ENCODE peak calls at places on chromosomes 1 and 21, in four cellular contexts. C is endodermal cell, K is type B pancreatic cell, S is GM06990. J is an unnamed sample.

GRCh38 chr1:108533351-108534083 is 26.4 kb upstream of the EEIG2 start:
- DNase-seq in S (peak), C (peak), K (no peak), J (no peak)

GRCh38 chr1:193806079-193807048 is 620.0 kb upstream of the B3GALT2 start:
- DNase-seq in K (no peak), S (no peak), C (no peak), J (no peak)

GRCh38 chr1:5718716-5719632 is 273.3 kb downstream of the NPHP4 start:
- DNase-seq in K (no peak), C (peak), S (no peak), J (no peak)

GRCh38 chr1:112514901-112515300 is 6.1 kb downstream of the WNT2B start:
- DNase-seq in S (no peak), K (no peak), C (no peak), J (no peak)

GRCh38 chr1:12511516-12512468 is 106.2 kb downstream of the DHRS3 start:
- DNase-seq in S (no peak), C (no peak), K (no peak), J (no peak)

GRCh38 chr1:218967836-218968235 is 205.8 kb upstream of the LYPLAL1 start:
- DNase-seq in K (no peak), S (no peak), C (no peak), J (no peak)

GRCh38 chr1:117820694-117821381 is 108.6 kb downstream of the GDAP2 start:
- DNase-seq in K (no peak), S (no peak), C (no peak), J (no peak)

GRCh38 chr1:115531806-115532359 is 109.9 kb upstream of the VANGL1 start:
- DNase-seq in K (no peak), S (no peak), C (no peak), J (no peak)

GRCh38 chr21:44878053-44878982 is 4.8 kb upstream of the PTTG1IP start:
- DNase-seq in C (no peak), S (no peak), K (no peak), J (no peak)

GRCh38 chr1:203289281-203289981 is 15.9 kb upstream of the BTG2 start:
- DNase-seq in C (peak), S (peak), K (no peak), J (no peak)

GRCh38 chr1:156797212-156797871 is 19.3 kb downstream of the SH2D2A start:
- DNase-seq in K (no peak), S (no peak), C (peak), J (no peak)

GRCh38 chr1:248622491-248623106 is 12.3 kb downstream of the OR2T11 start:
- DNase-seq in C (no peak), K (no peak), S (peak), J (no peak)

GRCh38 chr1:41975850-41976569 is 57.3 kb upstream of the HIVEP3 start:
- DNase-seq in C (no peak), K (no peak), S (no peak), J (no peak)

GRCh38 chr1:151716771-151717631 is at the start of gene CELF3:
- DNase-seq in C (peak), K (no peak), S (no peak), J (no peak)

GRCh38 chr1:178126790-178127189 is 32.9 kb downstream of the RASAL2 start:
- DNase-seq in S (peak), C (no peak), K (no peak), J (no peak)

GRCh38 chr1:41784516-41785279 is 134.0 kb downstream of the HIVEP3 start:
- DNase-seq in C (no peak), S (no peak), K (no peak), J (no peak)

GRCh38 chr1:78226784-78227183 is 181.0 kb downstream of the GIPC2 start:
- DNase-seq in S (no peak), C (no peak), K (no peak), J (no peak)

GRCh38 chr1:22333516-22334121 is 118.0 kb upstream of the ZBTB40 start:
- DNase-seq in K (no peak), C (no peak), S (no peak), J (no peak)

GRCh38 chr1:107724648-107725047 is 240.3 kb downstream of the VAV3 start:
- DNase-seq in C (no peak), S (no peak), K (no peak), J (no peak)

GRCh38 chr1:50978852-50979781 is 9.1 kb downstream of the CDKN2C start:
- DNase-seq in C (peak), S (no peak), K (no peak), J (no peak)

GRCh38 chr1:92838519-92838918 is 6.7 kb downstream of the RPL5 start:
- DNase-seq in K (no peak), S (no peak), C (no peak), J (no peak)

GRCh38 chr1:5390497-5390896 is 601.7 kb downstream of the NPHP4 start:
- DNase-seq in S (no peak), C (no peak), K (no peak), J (no peak)

GRCh38 chr1:183209533-183210158 is 23.6 kb downstream of the LAMC2 start:
- DNase-seq in S (peak), K (no peak), C (no peak), J (no peak)

GRCh38 chr1:218460367-218460766 is 115.2 kb downstream of the TGFB2 start:
- DNase-seq in S (no peak), K (no peak), C (peak), J (no peak)

GRCh38 chr1:9069324-9070100 is at the start of gene SLC2A5:
- DNase-seq in S (peak), C (no peak), K (no peak), J (no peak)

GRCh38 chr1:177700856-177701255 is 269.0 kb downstream of the SEC16B start:
- DNase-seq in C (no peak), K (no peak), S (no peak), J (no peak)

GRCh38 chr1:15282810-15283474 is 35.9 kb downstream of the FHAD1 start:
- DNase-seq in K (no peak), C (peak), S (no peak), J (no peak)

GRCh38 chr21:42683371-42684108 is 30.1 kb downstream of the PDE9A start:
- DNase-seq in C (no peak), S (no peak), K (no peak), J (no peak)

GRCh38 chr1:16246961-16247360 is 10.0 kb upstream of the CPLANE2 start:
- DNase-seq in C (no peak), S (no peak), K (no peak), J (no peak)

GRCh38 chr1:114336360-114336759 is 174.6 kb downstream of the TRIM33 start:
- DNase-seq in K (no peak), C (no peak), S (no peak), J (no peak)

GRCh38 chr1:222618880-222619321 is 1.0 kb downstream of the MIA3 start:
- DNase-seq in C (peak), K (no peak), S (peak), J (no peak)

GRCh38 chr1:65434760-65435159 is 14.3 kb downstream of the LEPR start:
- DNase-seq in K (no peak), C (peak), S (no peak), J (no peak)

GRCh38 chr1:65435987-65436386 is 15.5 kb downstream of the LEPR start:
- DNase-seq in K (no peak), C (no peak), S (no peak), J (no peak)

GRCh38 chr1:65431111-65431705 is 10.7 kb downstream of the LEPR start:
- DNase-seq in K (no peak), C (no peak), S (no peak), J (no peak)

GRCh38 chr1:65432918-65433317 is 12.4 kb downstream of the LEPR start:
- DNase-seq in S (no peak), C (peak), K (no peak), J (no peak)

DNA sequence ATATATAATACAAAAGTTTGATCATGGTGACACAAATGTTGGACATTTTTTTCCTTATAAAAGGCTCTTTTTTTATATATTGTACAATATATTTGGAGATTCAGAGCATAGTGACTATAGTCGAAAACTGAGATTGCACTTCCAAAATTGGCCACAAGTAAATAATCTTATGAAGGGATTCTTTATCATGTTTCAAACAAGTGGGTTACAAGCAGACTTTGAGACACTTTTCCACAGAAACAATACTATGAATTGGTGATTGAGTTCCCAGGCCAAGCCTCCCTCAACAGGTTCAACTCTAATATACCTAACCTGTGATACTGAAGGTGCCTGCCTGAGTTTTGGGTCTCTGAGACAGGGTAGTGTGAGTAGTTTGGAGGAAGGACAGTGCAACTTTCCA is 13.8 kb downstream of the LEPR start:
- DNase-seq in K (no peak), C (no peak), S (no peak), J (no peak)
- TF ChIP-seq CTCF in K (peak), C (peak), S (no peak), J (peak)

DNA sequence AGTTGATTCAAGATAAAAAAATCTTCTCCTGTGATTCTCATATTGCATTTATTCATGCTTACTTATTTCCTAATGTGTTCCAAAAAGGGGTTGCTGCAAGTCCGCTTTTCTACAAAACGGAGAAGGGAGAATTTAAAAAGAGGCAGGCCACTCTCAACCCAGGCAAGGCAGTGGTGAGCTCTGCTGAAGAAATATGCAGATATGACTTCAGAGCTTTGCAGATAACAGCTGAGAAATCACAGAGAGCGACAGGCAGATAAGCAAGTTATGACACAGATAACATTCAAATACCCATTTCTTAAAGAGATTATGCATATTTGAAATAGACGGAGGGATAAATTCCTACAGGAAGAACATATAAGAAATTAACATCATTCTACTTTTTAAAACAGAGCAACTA is 79.9 kb downstream of the TBX19 start:
- DNase-seq in C (no peak), K (no peak), S (no peak), J (no peak)
- TF ChIP-seq CTCF in C (no peak), K (no peak), S (no peak), J (no peak)

GRCh38 chr1:76035053-76035452 is 39.5 kb upstream of the ST6GALNAC3 start:
- DNase-seq in S (no peak), C (no peak), K (no peak), J (no peak)
- TF ChIP-seq CTCF in S (no peak), C (peak), K (peak), J (peak)

GRCh38 chr1:230207598-230207997 is 140.6 kb downstream of the GALNT2 start:
- DNase-seq in K (no peak), C (no peak), S (no peak), J (no peak)
- TF ChIP-seq CTCF in K (no peak), C (no peak), S (no peak), J (no peak)

DNA sequence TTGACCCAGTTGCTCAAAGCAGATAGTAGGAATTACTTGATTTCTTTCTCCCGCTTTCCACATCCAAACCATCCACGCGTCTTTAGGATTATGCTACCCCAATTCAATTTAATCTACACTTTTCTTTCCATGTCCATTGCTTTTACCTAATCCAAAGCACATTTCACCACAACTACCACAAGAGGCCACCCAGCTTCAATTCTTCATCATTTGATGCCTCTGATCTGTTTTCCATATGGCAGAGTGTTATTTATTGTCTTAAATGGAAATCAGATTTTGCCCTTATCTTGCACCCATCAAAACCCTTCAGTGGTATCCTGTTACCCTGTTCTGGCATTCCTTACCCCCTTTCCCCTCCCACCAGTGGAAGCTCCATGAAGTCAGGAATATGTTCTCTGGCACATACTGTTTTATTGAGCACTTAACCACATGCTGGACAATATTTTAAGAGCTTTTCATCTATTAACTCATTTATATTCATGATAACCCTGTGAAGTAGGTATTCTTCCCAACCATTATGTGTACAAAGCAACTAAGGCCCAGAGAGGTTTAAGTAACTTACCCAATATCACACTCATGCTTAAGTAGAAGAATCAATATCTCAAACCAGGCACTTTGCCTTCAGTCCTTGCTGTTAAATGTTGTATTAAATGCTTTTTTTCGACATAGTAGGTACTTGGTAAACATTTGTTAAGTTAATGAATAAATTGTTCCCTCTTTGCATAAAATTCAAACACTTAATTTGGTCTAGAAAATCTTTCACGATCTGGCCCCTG is 34.6 kb downstream of the CLIC4 start:
- DNase-seq in C (no peak), S (no peak), K (no peak), J (no peak)
- TF ChIP-seq CTCF in C (no peak), S (no peak), K (no peak), J (no peak)

DNA sequence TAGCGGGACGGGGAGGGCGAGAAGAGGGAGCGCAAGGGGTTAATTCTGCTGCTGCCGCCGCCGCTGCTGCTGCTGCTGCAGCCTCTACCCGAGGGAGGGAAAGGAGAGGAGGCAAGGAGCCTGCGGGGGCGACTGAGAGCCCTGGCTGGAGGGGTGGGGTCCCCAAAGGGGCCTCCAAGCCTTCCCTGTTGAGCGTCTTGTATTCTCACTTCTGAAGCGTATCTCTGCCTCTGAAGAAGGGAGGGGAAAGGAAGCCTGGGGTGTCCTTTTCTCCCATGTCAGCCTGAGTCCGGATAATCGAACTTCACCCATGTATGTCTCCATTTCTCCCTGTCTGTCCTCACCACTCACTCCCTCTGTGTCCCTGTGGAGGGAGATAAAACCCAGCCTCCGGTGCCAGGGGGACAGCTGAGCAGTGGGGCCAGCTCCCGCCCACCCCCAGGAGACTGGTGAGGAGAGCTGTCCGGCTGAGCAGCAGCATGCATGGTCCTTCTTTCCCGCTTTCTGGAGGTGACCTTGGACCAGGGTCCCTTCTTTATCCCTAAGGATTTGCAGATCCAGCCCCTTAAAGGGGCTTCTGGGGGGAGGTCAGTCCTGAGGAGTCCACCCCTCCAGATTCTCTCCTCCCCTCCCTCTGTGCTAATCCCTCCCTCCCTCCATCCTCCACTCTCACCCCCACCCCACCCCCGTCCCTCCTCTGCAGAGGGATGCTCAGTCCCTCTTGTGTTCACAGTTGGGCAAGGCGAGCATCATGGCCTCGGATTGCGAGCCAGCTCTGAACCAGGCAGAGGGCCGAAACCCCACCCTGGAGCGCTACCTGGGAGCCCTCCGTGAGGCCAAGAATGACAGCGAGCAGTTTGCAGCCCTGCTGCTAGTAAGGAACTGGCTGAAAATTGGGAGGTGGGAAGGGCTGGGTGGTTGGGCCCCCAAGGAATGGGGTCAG is 1.0 kb downstream of the NCDN start:
- DNase-seq in C (peak), K (no peak), S (no peak), J (no peak)
- TF ChIP-seq CTCF in C (peak), K (no peak), S (no peak), J (peak)

GRCh38 chr1:101238041-101238515 is 1.3 kb downstream of the S1PR1 start:
- DNase-seq in K (no peak), S (peak), C (peak), J (no peak)

GRCh38 chr1:101238681-101239094 is 1.9 kb downstream of the S1PR1 start:
- DNase-seq in S (peak), C (peak), K (peak), J (peak)

GRCh38 chr1:101240041-101240430 is 3.2 kb downstream of the S1PR1 start:
- DNase-seq in K (no peak), S (no peak), C (no peak), J (no peak)

GRCh38 chr1:101237229-101237837 is 514 bp downstream of the S1PR1 start:
- DNase-seq in K (no peak), C (peak), S (no peak), J (no peak)

DNA sequence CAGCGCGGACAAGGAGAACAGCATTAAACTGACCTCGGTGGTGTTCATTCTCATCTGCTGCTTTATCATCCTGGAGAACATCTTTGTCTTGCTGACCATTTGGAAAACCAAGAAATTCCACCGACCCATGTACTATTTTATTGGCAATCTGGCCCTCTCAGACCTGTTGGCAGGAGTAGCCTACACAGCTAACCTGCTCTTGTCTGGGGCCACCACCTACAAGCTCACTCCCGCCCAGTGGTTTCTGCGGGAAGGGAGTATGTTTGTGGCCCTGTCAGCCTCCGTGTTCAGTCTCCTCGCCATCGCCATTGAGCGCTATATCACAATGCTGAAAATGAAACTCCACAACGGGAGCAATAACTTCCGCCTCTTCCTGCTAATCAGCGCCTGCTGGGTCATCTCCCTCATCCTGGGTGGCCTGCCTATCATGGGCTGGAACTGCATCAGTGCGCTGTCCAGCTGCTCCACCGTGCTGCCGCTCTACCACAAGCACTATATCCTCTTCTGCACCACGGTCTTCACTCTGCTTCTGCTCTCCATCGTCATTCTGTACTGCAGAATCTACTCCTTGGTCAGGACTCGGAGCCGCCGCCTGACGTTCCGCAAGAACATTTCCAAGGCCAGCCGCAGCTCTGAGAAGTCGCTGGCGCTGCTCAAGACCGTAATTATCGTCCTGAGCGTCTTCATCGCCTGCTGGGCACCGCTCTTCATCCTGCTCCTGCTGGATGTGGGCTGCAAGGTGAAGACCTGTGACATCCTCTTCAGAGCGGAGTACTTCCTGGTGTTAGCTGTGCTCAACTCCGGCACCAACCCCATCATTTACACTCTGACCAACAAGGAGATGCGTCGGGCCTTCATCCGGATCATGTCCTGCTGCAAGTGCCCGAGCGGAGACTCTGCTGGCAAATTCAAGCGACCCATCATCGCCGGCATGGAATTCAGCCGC is 2.5 kb downstream of the S1PR1 start:
- DNase-seq in C (no peak), K (no peak), S (no peak), J (no peak)
- TF ChIP-seq CTCF in C (peak), K (peak), S (no peak), J (peak)

GRCh38 chr1:25616080-25616931 is at the start of gene MAN1C1:
- DNase-seq in S (peak), K (peak), C (peak), J (peak)
- TF ChIP-seq CTCF in S (peak), K (peak), C (peak), J (peak)

GRCh38 chr1:30380625-30380984 is 342.8 kb downstream of the MATN1 start:
- DNase-seq in C (no peak), S (no peak), K (no peak), J (no peak)
- TF ChIP-seq CTCF in C (no peak), S (no peak), K (peak), J (no peak)

GRCh38 chr1:228488818-228489674 is 1.9 kb downstream of the RNF187 start:
- DNase-seq in S (no peak), C (no peak), K (no peak), J (no peak)

GRCh38 chr1:228486596-228487335 is 416 bp upstream of the RNF187 start:
- DNase-seq in C (peak), K (peak), S (peak), J (peak)

GRCh38 chr1:228488107-228488817 is 1.1 kb downstream of the RNF187 start:
- DNase-seq in K (no peak), C (no peak), S (no peak), J (no peak)

GRCh38 chr1:228490120-228491078 is 3.2 kb downstream of the RNF187 start:
- DNase-seq in S (no peak), C (no peak), K (no peak), J (no peak)

GRCh38 chr1:228487336-228488106 is at the start of gene RNF187:
- DNase-seq in C (peak), K (no peak), S (no peak), J (peak)
- TF ChIP-seq CTCF in C (no peak), K (no peak), S (no peak), J (no peak)